ENCODE peak calls at places on chromosomes 7 and 10, in nine cellular contexts. C is LHCN-M2, M is kidney epithelial cell, Y is iris pigment epithelial cell, E is neural crest cell, H is nephron progenitor cell, F is IMR-90, O is brain microvascular endothelial cell, U is AG08395. Q is an unnamed sample.

GRCh38 chr7:29177963-29178612 is 16.5 kb upstream of the CHN2 start:
- DNase-seq in M (no peak), H (no peak), C (no peak), U (no peak), E (no peak), F (no peak), O (peak; percentile 59), Y (no peak), Q (no peak)

GRCh38 chr10:114282526-114282925 is 43.5 kb downstream of the VWA2 start:
- DNase-seq in E (no peak), O (no peak), F (no peak), M (no peak), H (no peak), Y (no peak), U (no peak), C (no peak), Q (no peak)

GRCh38 chr7:38858281-38858884 is 50.6 kb downstream of the VPS41 start:
- DNase-seq in C (peak; percentile 80), H (no peak), Y (peak; percentile 82), E (no peak), O (peak; percentile 73), M (peak; percentile 26), F (peak; percentile 81), U (peak; percentile 48), Q (no peak)

GRCh38 chr10:6624392-6624791 is 44.3 kb upstream of the PRKCQ start:
- DNase-seq in U (no peak), F (no peak), H (no peak), O (no peak), E (no peak), Y (peak; percentile 7), M (no peak), C (no peak), Q (no peak)

GRCh38 chr10:44961931-44962750 is 2.5 kb downstream of the RASSF4 start:
- DNase-seq in M (no peak), H (no peak), F (no peak), E (no peak), O (no peak), Y (no peak), C (no peak), U (no peak), Q (no peak)

GRCh38 chr7:41709621-41710020 is 6.7 kb upstream of the INHBA start:
- DNase-seq in O (peak; percentile 98), U (peak; percentile 67), E (no peak), F (peak; percentile 99), M (no peak), C (peak; percentile 99), Y (peak; percentile 83), H (no peak), Q (no peak)

GRCh38 chr7:711967-712600 is 14.4 kb upstream of the DNAAF5 start:
- DNase-seq in O (no peak), F (no peak), E (no peak), C (no peak), Y (no peak), M (no peak), U (no peak), H (no peak), Q (peak; percentile 39)

GRCh38 chr10:75974080-75974479 is 542.7 kb downstream of the LRMDA start:
- DNase-seq in O (no peak), E (no peak), F (no peak), H (no peak), Y (no peak), M (no peak), C (no peak), U (no peak), Q (no peak)

GRCh38 chr7:137109966-137110930 is 233.3 kb downstream of the PTN start:
- DNase-seq in M (no peak), C (peak; percentile 57), F (peak; percentile 68), Y (peak; percentile 74), E (no peak), H (no peak), U (peak; percentile 15), O (peak; percentile 45), Q (no peak)

GRCh38 chr10:29496341-29497162 is 138.2 kb downstream of the SVIL start:
- DNase-seq in M (no peak), E (peak; percentile 83), O (peak; percentile 57), U (peak; percentile 82), C (peak; percentile 55), Y (peak; percentile 55), H (peak; percentile 94), F (peak; percentile 61), Q (peak; percentile 87)

GRCh38 chr10:1569208-1569607 is 168.1 kb downstream of the ADARB2 start:
- DNase-seq in U (no peak), O (no peak), E (no peak), M (no peak), F (no peak), C (no peak), Y (no peak), H (no peak), Q (no peak)

GRCh38 chr7:79293655-79294142 is 159.8 kb downstream of the MAGI2 start:
- DNase-seq in C (peak; percentile 51), Y (peak; percentile 69), H (no peak), F (peak; percentile 72), M (no peak), O (peak; percentile 85), E (no peak), U (no peak), Q (no peak)

GRCh38 chr10:25047902-25048301 is 31.5 kb downstream of the THNSL1 start:
- DNase-seq in H (no peak), C (peak; percentile 77), U (peak; percentile 66), F (peak; percentile 66), E (no peak), M (no peak), O (peak; percentile 79), Y (peak; percentile 25), Q (no peak)

GRCh38 chr7:8217200-8218068 is 44.5 kb downstream of the ICA1 start:
- DNase-seq in Y (peak; percentile 56), M (peak; percentile 19), H (peak; percentile 36), E (peak; percentile 42), U (peak; percentile 60), C (peak; percentile 72), F (peak; percentile 73), O (peak; percentile 47), Q (peak; percentile 52)

GRCh38 chr7:49295136-49295535 is 370.8 kb downstream of the CDC14C start:
- DNase-seq in Y (peak; percentile 1), H (no peak), O (no peak), M (peak; percentile 2), E (no peak), C (no peak), U (peak; percentile 2), F (no peak), Q (no peak)

GRCh38 chr10:21317902-21318301 is 207.6 kb downstream of the SKIDA1 start:
- DNase-seq in F (peak; percentile 97), H (no peak), E (no peak), U (no peak), C (peak; percentile 81), M (no peak), Y (peak; percentile 94), O (peak; percentile 83), Q (no peak)